ENCODE peak calls at places on chromosomes 4 and X, in six cellular contexts. U is cardiac muscle cell; E is ovary; H is effector memory CD8-positive, alpha-beta T cell; W is activated CD4-positive, alpha-beta T cell treated with anti-CD3 and anti-CD28 coated beads for 1 hour; D is MV-4-11. T is an unnamed sample.

GRCh38 chr4:20418865-20419451 is 167.3 kb downstream of the SLIT2 start:
- DNase-seq in U (peak), D (peak), W (no peak), H (no peak), E (no peak), T (no peak)

GRCh38 chr4:110510955-110511544 is 35.1 kb downstream of the ENPEP start:
- DNase-seq in D (peak), H (no peak), W (no peak), E (no peak), U (peak), T (peak)

GRCh38 chr4:57102050-57102564 is 8.1 kb downstream of the IGFBP7 start:
- DNase-seq in H (no peak), E (peak), W (no peak), U (peak), D (no peak), T (no peak)

GRCh38 chrX:107716045-107716684 is 59.4 kb downstream of the TSC22D3 start:
- DNase-seq in W (no peak), U (peak), H (peak), D (no peak), E (no peak), T (peak)

GRCh38 chr4:168723020-168723419 is 226.2 kb downstream of the PALLD start:
- DNase-seq in E (no peak), H (no peak), D (peak), U (peak), W (no peak), T (no peak)

GRCh38 chrX:81174286-81174685 is 27.4 kb downstream of the HMGN5 start:
- DNase-seq in H (no peak), E (no peak), W (no peak), U (peak), D (peak), T (no peak)

GRCh38 chrX:155326610-155327009 is 7.8 kb downstream of the CLIC2 start:
- DNase-seq in U (no peak), D (no peak), W (no peak), H (no peak), E (no peak), T (no peak)

GRCh38 chr4:98996056-98996941 is 778 bp downstream of the METAP1 start:
- DNase-seq in W (no peak), H (no peak), D (no peak), U (peak), E (no peak), T (no peak)

GRCh38 chrX:55008571-55009358 is 8.6 kb downstream of the APEX2 start:
- DNase-seq in W (no peak), E (no peak), D (peak), H (no peak), U (peak), T (no peak)

GRCh38 chr4:165440415-165440882 is 61.6 kb downstream of the CPE start:
- DNase-seq in D (no peak), U (peak), E (no peak), W (no peak), H (no peak), T (no peak)

GRCh38 chr4:76188149-76188548 is 25.5 kb downstream of the SCARB2 start:
- DNase-seq in U (no peak), H (no peak), E (no peak), D (no peak), W (no peak), T (no peak)

GRCh38 chr4:17492876-17493275 is 19.0 kb downstream of the QDPR start:
- DNase-seq in W (no peak), U (no peak), H (no peak), E (no peak), D (no peak), T (no peak)

GRCh38 chrX:15645266-15645665 is 19.3 kb downstream of the CLTRN start:
- DNase-seq in D (no peak), E (no peak), H (no peak), U (no peak), W (no peak), T (no peak)

GRCh38 chrX:3143043-3143799 is 102.0 kb downstream of the ARSF start:
- DNase-seq in D (peak), H (no peak), W (no peak), E (no peak), U (no peak), T (peak)

GRCh38 chr4:165844151-165844550 is 28.9 kb upstream of the TLL1 start:
- DNase-seq in E (no peak), W (no peak), H (no peak), D (no peak), U (no peak), T (no peak)

GRCh38 chrX:151970661-151971060 is 3.8 kb downstream of the GABRE start:
- DNase-seq in U (peak), D (peak), H (no peak), E (peak), W (no peak), T (no peak)

GRCh38 chr4:173242466-173243250 is 74.0 kb downstream of the GALNT7 start:
- DNase-seq in D (no peak), U (no peak), W (no peak), E (no peak), H (no peak), T (no peak)

GRCh38 chr4:48962636-48963035 is 23.4 kb upstream of the CWH43 start:
- DNase-seq in U (no peak), W (no peak), D (no peak), H (no peak), E (no peak), T (no peak)

GRCh38 chr4:13546855-13547562 is 2.7 kb upstream of the NKX3-2 start:
- DNase-seq in D (no peak), E (no peak), U (no peak), W (no peak), H (no peak), T (no peak)

GRCh38 chr4:650461-650860 is 23.6 kb downstream of the ATP5ME start:
- DNase-seq in D (no peak), E (no peak), U (no peak), W (no peak), H (no peak), T (no peak)

GRCh38 chr4:144714166-144714565 is 68.2 kb downstream of the HHIP start:
- DNase-seq in U (no peak), E (no peak), W (no peak), H (no peak), D (no peak), T (no peak)

GRCh38 chr4:80461412-80461811 is 125.9 kb downstream of the CFAP299 start:
- DNase-seq in U (no peak), D (no peak), H (no peak), E (no peak), W (no peak), T (no peak)

GRCh38 chrX:30875957-30876356 is 13.1 kb downstream of the TAB3 start:
- DNase-seq in E (no peak), W (no peak), U (peak), D (no peak), H (no peak), T (no peak)

GRCh38 chr4:138562544-138562961 is 320.4 kb upstream of the SLC7A11 start:
- DNase-seq in D (no peak), W (no peak), H (no peak), U (peak), E (no peak), T (no peak)

GRCh38 chr4:183721207-183722081 is 62.4 kb downstream of the TRAPPC11 start:
- DNase-seq in E (peak), W (no peak), D (no peak), U (peak), H (peak), T (peak)

GRCh38 chrX:46308106-46308505 is 237.1 kb downstream of the ZNF674 start:
- DNase-seq in D (no peak), U (no peak), H (no peak), W (no peak), E (no peak), T (no peak)

GRCh38 chr4:36111180-36111579 is 133.1 kb downstream of the ARAP2 start:
- DNase-seq in H (no peak), U (no peak), W (no peak), E (no peak), D (no peak), T (no peak)